ENCODE peak calls at places on chromosome 12, in five cellular contexts. N, E, J, O and H are unnamed samples.

GRCh38 chr12:92715625-92716024 is 12.8 kb downstream of the PLEKHG7 start:
- DNase-seq in N (no peak), E (no peak), J (no peak), O (no peak), H (no peak)

GRCh38 chr12:31119531-31120211 is 46.0 kb downstream of the DDX11 start:
- DNase-seq in N (no peak), E (no peak), J (no peak), O (no peak), H (no peak)

GRCh38 chr12:116257213-116257612 is 20.3 kb downstream of the MED13L start:
- DNase-seq in N (no peak), E (no peak), J (no peak), O (no peak), H (no peak)

GRCh38 chr12:110022980-110023633 is 23.9 kb downstream of the ANKRD13A start:
- DNase-seq in N (no peak), E (no peak), J (no peak), O (no peak), H (no peak)

GRCh38 chr12:12562016-12562483 is 613 bp downstream of the DUSP16 start:
- DNase-seq in N (peak), E (no peak), J (peak), O (peak), H (peak)

GRCh38 chr12:121774968-121775474 is 18.5 kb downstream of the RHOF start:
- DNase-seq in N (peak), E (no peak), J (no peak), O (no peak), H (no peak)

GRCh38 chr12:113469224-113469652 is 2.4 kb downstream of the LHX5 start:
- DNase-seq in N (no peak), E (no peak), J (no peak), O (no peak), H (no peak)

GRCh38 chr12:30884804-30885203 is 41.7 kb upstream of the TSPAN11 start:
- DNase-seq in N (no peak), E (no peak), J (no peak), O (no peak), H (peak)

GRCh38 chr12:71685961-71686657 is at the start of gene TMEM19:
- DNase-seq in N (peak), E (peak), J (peak), O (peak), H (peak)

GRCh38 chr12:123761841-123762714 is at the start of gene DNAH10:
- DNase-seq in N (peak), E (peak), J (peak), O (peak), H (no peak)

GRCh38 chr12:132524405-132524804 is 34.5 kb downstream of the FBRSL1 start:
- DNase-seq in N (no peak), E (no peak), J (no peak), O (no peak), H (peak)

GRCh38 chr12:56110571-56110970 is 5.9 kb upstream of the RPL41 start:
- DNase-seq in N (no peak), E (no peak), J (no peak), O (no peak), H (no peak)

GRCh38 chr12:27606986-27607385 is 83.0 kb downstream of the PPFIBP1 start:
- DNase-seq in N (no peak), E (no peak), J (no peak), O (no peak), H (no peak)

GRCh38 chr12:121534495-121535148 is 46.2 kb downstream of the KDM2B start:
- DNase-seq in N (no peak), E (peak), J (peak), O (peak), H (no peak)

GRCh38 chr12:123269395-123269892 is 2.2 kb downstream of the CDK2AP1 start:
- DNase-seq in N (peak), E (peak), J (no peak), O (no peak), H (no peak)

GRCh38 chr12:53798575-53798974 is 46.8 kb upstream of the CISTR start:
- DNase-seq in N (no peak), E (no peak), J (no peak), O (no peak), H (peak)

GRCh38 chr12:65952737-65953209 is 128.5 kb downstream of the HMGA2 start:
- DNase-seq in N (no peak), E (no peak), J (no peak), O (no peak), H (peak)

GRCh38 chr12:76020731-76021672 is 10.6 kb downstream of the PHLDA1 start:
- DNase-seq in N (no peak), E (peak), J (peak), O (peak), H (peak)

GRCh38 chr12:121610239-121611149 is 15.8 kb upstream of the ORAI1 start:
- DNase-seq in N (no peak), E (no peak), J (no peak), O (no peak), H (no peak)

GRCh38 chr12:117151195-117152031 is 38.9 kb downstream of the FBXO21 start:
- DNase-seq in N (peak), E (no peak), J (no peak), O (no peak), H (peak)

GRCh38 chr12:45909041-45909713 is 81.2 kb downstream of the SCAF11 start:
- DNase-seq in N (no peak), E (no peak), J (no peak), O (no peak), H (no peak)

GRCh38 chr12:44968960-44969359 is 81.9 kb downstream of the DBX2 start:
- DNase-seq in N (no peak), E (no peak), J (no peak), O (no peak), H (no peak)

GRCh38 chr12:22437031-22437806 is 102.7 kb upstream of the ST8SIA1 start:
- DNase-seq in N (no peak), E (no peak), J (no peak), O (no peak), H (peak)

GRCh38 chr12:54005853-54006699 is 2.7 kb upstream of the HOXC8 start:
- DNase-seq in N (peak), E (peak), J (peak), O (peak), H (peak)

GRCh38 chr12:79934309-79935020 is 432 bp downstream of the PPP1R12A start:
- DNase-seq in N (peak), E (peak), J (peak), O (no peak), H (no peak)

GRCh38 chr12:89384050-89384749 is 31.9 kb upstream of the DUSP6 start:
- DNase-seq in N (no peak), E (no peak), J (no peak), O (no peak), H (peak)

GRCh38 chr12:57247041-57247440 is 3.9 kb downstream of the STAC3 start:
- DNase-seq in N (no peak), E (no peak), J (no peak), O (no peak), H (no peak)

GRCh38 chr12:12172106-12172511 is 94.7 kb downstream of the LRP6 start:
- DNase-seq in N (no peak), E (peak), J (no peak), O (no peak), H (peak)

GRCh38 chr12:108822458-108823205 is 34.8 kb downstream of the SSH1 start:
- DNase-seq in N (no peak), E (no peak), J (no peak), O (no peak), H (no peak)

GRCh38 chr12:60421741-60422140 is 825.9 kb downstream of the SLC16A7 start:
- DNase-seq in N (no peak), E (no peak), J (no peak), O (no peak), H (peak)

GRCh38 chr12:11798856-11799530 is 149.5 kb downstream of the ETV6 start:
- DNase-seq in N (no peak), E (no peak), J (no peak), O (no peak), H (peak)

GRCh38 chr12:111312016-111312415 is 56.9 kb downstream of the PHETA1 start:
- DNase-seq in N (no peak), E (no peak), J (no peak), O (no peak), H (no peak)

GRCh38 chr12:4223273-4223855 is 50.2 kb upstream of the CCND2 start:
- DNase-seq in N (no peak), E (no peak), J (no peak), O (no peak), H (no peak)

GRCh38 chr12:70849265-70849960 is 71.1 kb downstream of the PTPRR start:
- DNase-seq in N (no peak), E (no peak), J (no peak), O (no peak), H (peak)

GRCh38 chr12:112524676-112525425 is 106.1 kb downstream of the PTPN11 start:
- DNase-seq in N (no peak), E (no peak), J (no peak), O (no peak), H (peak)

GRCh38 chr12:47383942-47384341 is 304.2 kb upstream of the AMIGO2 start:
- DNase-seq in N (no peak), E (no peak), J (no peak), O (no peak), H (peak)

GRCh38 chr12:12731178-12731577 is 14.0 kb downstream of the CDKN1B start:
- DNase-seq in N (no peak), E (no peak), J (no peak), O (no peak), H (no peak)